ENCODE peak calls at places on chromosomes 6 and 20, in eight cellular contexts. One of them, this sample, is unnamed.
A peak's percentile ranks its signal among the peaks of the same experiment; 100 is the strongest.

GRCh38 chr6:83868639-83869038 is 9.2 kb downstream of the CYB5R4 start:
- DNase-seq in thoracic aorta: no peak
- DNase-seq in OCI-LY7: no peak
- DNase-seq in astrocyte of the spinal cord: peak; percentile 73
- DNase-seq in GM13976: no peak
- DNase-seq in NB4: no peak
- DNase-seq in prostate gland: no peak
- DNase-seq in MM.1S: no peak
- DNase-seq in this sample: no peak

GRCh38 chr20:745683-746301 is 22.5 kb downstream of the SLC52A3 start:
- DNase-seq in thoracic aorta: no peak
- DNase-seq in OCI-LY7: peak; percentile 36
- DNase-seq in astrocyte of the spinal cord: no peak
- DNase-seq in GM13976: no peak
- DNase-seq in NB4: no peak
- DNase-seq in prostate gland: no peak
- DNase-seq in MM.1S: peak; percentile 16
- DNase-seq in this sample: no peak

GRCh38 chr20:2734899-2735298 is 42.3 kb downstream of the EBF4 start:
- DNase-seq in thoracic aorta: no peak
- DNase-seq in OCI-LY7: no peak
- DNase-seq in astrocyte of the spinal cord: no peak
- DNase-seq in GM13976: no peak
- DNase-seq in NB4: no peak
- DNase-seq in prostate gland: no peak
- DNase-seq in MM.1S: no peak
- DNase-seq in this sample: no peak

GRCh38 chr6:1864496-1864895 is 254.8 kb downstream of the FOXC1 start:
- DNase-seq in thoracic aorta: no peak
- DNase-seq in OCI-LY7: no peak
- DNase-seq in astrocyte of the spinal cord: no peak
- DNase-seq in GM13976: no peak
- DNase-seq in NB4: no peak
- DNase-seq in prostate gland: no peak
- DNase-seq in MM.1S: no peak
- DNase-seq in this sample: no peak

GRCh38 chr6:27791182-27791939 is 120.8 kb downstream of the OR2B2 start:
- DNase-seq in thoracic aorta: no peak
- DNase-seq in OCI-LY7: peak; percentile 47
- DNase-seq in astrocyte of the spinal cord: peak; percentile 85
- DNase-seq in GM13976: peak; percentile 55
- DNase-seq in NB4: peak; percentile 84
- DNase-seq in prostate gland: no peak
- DNase-seq in MM.1S: no peak
- DNase-seq in this sample: peak; percentile 65

GRCh38 chr6:7243188-7243942 is 69.6 kb downstream of the SSR1 start:
- DNase-seq in thoracic aorta: no peak
- DNase-seq in OCI-LY7: peak; percentile 75
- DNase-seq in astrocyte of the spinal cord: peak; percentile 71
- DNase-seq in GM13976: peak; percentile 77
- DNase-seq in NB4: peak; percentile 84
- DNase-seq in prostate gland: no peak
- DNase-seq in MM.1S: peak; percentile 71
- DNase-seq in this sample: peak; percentile 81

GRCh38 chr6:17015551-17016381 is 86.1 kb upstream of the STMND1 start:
- DNase-seq in thoracic aorta: no peak
- DNase-seq in OCI-LY7: no peak
- DNase-seq in astrocyte of the spinal cord: no peak
- DNase-seq in GM13976: no peak
- DNase-seq in NB4: no peak
- DNase-seq in prostate gland: no peak
- DNase-seq in MM.1S: no peak
- DNase-seq in this sample: no peak

GRCh38 chr20:64228086-64228485 is 27.5 kb upstream of the PCMTD2 start:
- DNase-seq in thoracic aorta: no peak
- DNase-seq in OCI-LY7: no peak
- DNase-seq in astrocyte of the spinal cord: no peak
- DNase-seq in GM13976: no peak
- DNase-seq in NB4: no peak
- DNase-seq in prostate gland: no peak
- DNase-seq in MM.1S: no peak
- DNase-seq in this sample: no peak

GRCh38 chr6:48511382-48511781 is 400.4 kb upstream of the PTCHD4 start:
- DNase-seq in thoracic aorta: no peak
- DNase-seq in OCI-LY7: no peak
- DNase-seq in astrocyte of the spinal cord: no peak
- DNase-seq in GM13976: no peak
- DNase-seq in NB4: no peak
- DNase-seq in prostate gland: no peak
- DNase-seq in MM.1S: no peak
- DNase-seq in this sample: no peak

GRCh38 chr6:52643158-52643557 is 27.8 kb upstream of the TMEM14A start:
- DNase-seq in thoracic aorta: no peak
- DNase-seq in OCI-LY7: no peak
- DNase-seq in astrocyte of the spinal cord: no peak
- DNase-seq in GM13976: no peak
- DNase-seq in NB4: no peak
- DNase-seq in prostate gland: no peak
- DNase-seq in MM.1S: no peak
- DNase-seq in this sample: no peak

GRCh38 chr6:169805242-169805838 is 53.9 kb downstream of the ERMARD start:
- DNase-seq in thoracic aorta: no peak
- DNase-seq in OCI-LY7: no peak
- DNase-seq in astrocyte of the spinal cord: no peak
- DNase-seq in GM13976: no peak
- DNase-seq in NB4: peak; percentile 49
- DNase-seq in prostate gland: no peak
- DNase-seq in MM.1S: no peak
- DNase-seq in this sample: no peak

GRCh38 chr6:105932440-105932839 is 153.7 kb upstream of the PRDM1 start:
- DNase-seq in thoracic aorta: no peak
- DNase-seq in OCI-LY7: no peak
- DNase-seq in astrocyte of the spinal cord: no peak
- DNase-seq in GM13976: no peak
- DNase-seq in NB4: no peak
- DNase-seq in prostate gland: no peak
- DNase-seq in MM.1S: no peak
- DNase-seq in this sample: no peak

GRCh38 chr6:118893095-118893881 is 664 bp upstream of the ASF1A start:
- DNase-seq in thoracic aorta: no peak
- DNase-seq in OCI-LY7: peak; percentile 82
- DNase-seq in astrocyte of the spinal cord: peak; percentile 87
- DNase-seq in GM13976: peak; percentile 37
- DNase-seq in NB4: peak; percentile 76
- DNase-seq in prostate gland: peak; percentile 21
- DNase-seq in MM.1S: peak; percentile 64
- DNase-seq in this sample: peak; percentile 37

GRCh38 chr20:49045440-49046086 is 549 bp upstream of the CSE1L start:
- DNase-seq in thoracic aorta: no peak
- DNase-seq in OCI-LY7: peak; percentile 37
- DNase-seq in astrocyte of the spinal cord: no peak
- DNase-seq in GM13976: no peak
- DNase-seq in NB4: peak; percentile 21
- DNase-seq in prostate gland: peak; percentile 5
- DNase-seq in MM.1S: no peak
- DNase-seq in this sample: no peak

GRCh38 chr6:40355532-40355931 is 231.6 kb downstream of the LRFN2 start:
- DNase-seq in thoracic aorta: no peak
- DNase-seq in OCI-LY7: no peak
- DNase-seq in astrocyte of the spinal cord: no peak
- DNase-seq in GM13976: no peak
- DNase-seq in NB4: no peak
- DNase-seq in prostate gland: no peak
- DNase-seq in MM.1S: no peak
- DNase-seq in this sample: no peak

GRCh38 chr20:13464702-13465101 is 174.0 kb downstream of the TASP1 start:
- DNase-seq in thoracic aorta: no peak
- DNase-seq in OCI-LY7: no peak
- DNase-seq in astrocyte of the spinal cord: no peak
- DNase-seq in GM13976: no peak
- DNase-seq in NB4: no peak
- DNase-seq in prostate gland: no peak
- DNase-seq in MM.1S: no peak
- DNase-seq in this sample: no peak

GRCh38 chr6:57303931-57304681 is 13.3 kb upstream of the PRIM2 start:
- DNase-seq in thoracic aorta: no peak
- DNase-seq in OCI-LY7: no peak
- DNase-seq in astrocyte of the spinal cord: no peak
- DNase-seq in GM13976: no peak
- DNase-seq in NB4: no peak
- DNase-seq in prostate gland: no peak
- DNase-seq in MM.1S: no peak
- DNase-seq in this sample: no peak

GRCh38 chr6:89464295-89464694 is 31.3 kb downstream of the ANKRD6 start:
- DNase-seq in thoracic aorta: no peak
- DNase-seq in OCI-LY7: no peak
- DNase-seq in astrocyte of the spinal cord: no peak
- DNase-seq in GM13976: no peak
- DNase-seq in NB4: no peak
- DNase-seq in prostate gland: no peak
- DNase-seq in MM.1S: no peak
- DNase-seq in this sample: no peak

GRCh38 chr20:37992802-37993538 is 40.3 kb downstream of the TTI1 start:
- DNase-seq in thoracic aorta: no peak
- DNase-seq in OCI-LY7: peak; percentile 42
- DNase-seq in astrocyte of the spinal cord: peak; percentile 81
- DNase-seq in GM13976: peak; percentile 65
- DNase-seq in NB4: peak; percentile 89
- DNase-seq in prostate gland: peak; percentile 67
- DNase-seq in MM.1S: peak; percentile 49
- DNase-seq in this sample: peak; percentile 63

GRCh38 chr6:101226677-101227135 is 166.8 kb upstream of the GRIK2 start:
- DNase-seq in thoracic aorta: no peak
- DNase-seq in OCI-LY7: peak; percentile 23
- DNase-seq in astrocyte of the spinal cord: peak; percentile 1
- DNase-seq in GM13976: peak; percentile 3
- DNase-seq in NB4: peak; percentile 47
- DNase-seq in prostate gland: no peak
- DNase-seq in MM.1S: peak; percentile 29
- DNase-seq in this sample: peak; percentile 11

GRCh38 chr20:63611646-63612045 is 15.3 kb downstream of the GMEB2 start:
- DNase-seq in thoracic aorta: no peak
- DNase-seq in OCI-LY7: no peak
- DNase-seq in astrocyte of the spinal cord: no peak
- DNase-seq in GM13976: no peak
- DNase-seq in NB4: no peak
- DNase-seq in prostate gland: no peak
- DNase-seq in MM.1S: no peak
- DNase-seq in this sample: no peak

GRCh38 chr6:87538510-87539260 is 51.1 kb downstream of the RARS2 start:
- DNase-seq in thoracic aorta: no peak
- DNase-seq in OCI-LY7: no peak
- DNase-seq in astrocyte of the spinal cord: no peak
- DNase-seq in GM13976: no peak
- DNase-seq in NB4: no peak
- DNase-seq in prostate gland: no peak
- DNase-seq in MM.1S: no peak
- DNase-seq in this sample: no peak

GRCh38 chr6:87529221-87529620 is 56.4 kb downstream of the SLC35A1 start:
- DNase-seq in thoracic aorta: no peak
- DNase-seq in OCI-LY7: no peak
- DNase-seq in astrocyte of the spinal cord: no peak
- DNase-seq in GM13976: no peak
- DNase-seq in NB4: no peak
- DNase-seq in prostate gland: no peak
- DNase-seq in MM.1S: no peak
- DNase-seq in this sample: no peak

GRCh38 chr6:87539554-87539953 is 50.2 kb downstream of the RARS2 start:
- DNase-seq in thoracic aorta: no peak
- DNase-seq in OCI-LY7: no peak
- DNase-seq in astrocyte of the spinal cord: no peak
- DNase-seq in GM13976: no peak
- DNase-seq in NB4: no peak
- DNase-seq in prostate gland: no peak
- DNase-seq in MM.1S: no peak
- DNase-seq in this sample: no peak

GRCh38 chr6:87534377-87535047 is 55.3 kb downstream of the RARS2 start:
- DNase-seq in thoracic aorta: no peak
- DNase-seq in OCI-LY7: no peak
- DNase-seq in astrocyte of the spinal cord: no peak
- DNase-seq in GM13976: no peak
- DNase-seq in NB4: no peak
- DNase-seq in prostate gland: no peak
- DNase-seq in MM.1S: no peak
- DNase-seq in this sample: no peak
- TF ChIP-seq CTCF in thoracic aorta: no peak
- TF ChIP-seq CTCF in OCI-LY7: no peak
- TF ChIP-seq CTCF in astrocyte of the spinal cord: no peak
- TF ChIP-seq CTCF in GM13976: no peak
- TF ChIP-seq CTCF in NB4: no peak
- TF ChIP-seq CTCF in prostate gland: no peak
- TF ChIP-seq CTCF in MM.1S: no peak
- TF ChIP-seq CTCF in this sample: no peak

GRCh38 chr6:2917065-2917464 is 14.0 kb upstream of the SERPINB9 start:
- DNase-seq in thoracic aorta: no peak
- DNase-seq in OCI-LY7: no peak
- DNase-seq in astrocyte of the spinal cord: no peak
- DNase-seq in GM13976: no peak
- DNase-seq in NB4: no peak
- DNase-seq in prostate gland: no peak
- DNase-seq in MM.1S: no peak
- DNase-seq in this sample: no peak
- TF ChIP-seq CTCF in thoracic aorta: peak; percentile 18
- TF ChIP-seq CTCF in OCI-LY7: peak; percentile 29
- TF ChIP-seq CTCF in astrocyte of the spinal cord: no peak
- TF ChIP-seq CTCF in GM13976: no peak
- TF ChIP-seq CTCF in NB4: peak; percentile 19
- TF ChIP-seq CTCF in prostate gland: no peak
- TF ChIP-seq CTCF in MM.1S: no peak
- TF ChIP-seq CTCF in this sample: no peak

GRCh38 chr6:107179004-107179403 is 63.7 kb upstream of the BEND3 start:
- DNase-seq in thoracic aorta: no peak
- DNase-seq in OCI-LY7: peak; percentile 25
- DNase-seq in astrocyte of the spinal cord: no peak
- DNase-seq in GM13976: no peak
- DNase-seq in NB4: peak; percentile 60
- DNase-seq in prostate gland: peak; percentile 7
- DNase-seq in MM.1S: no peak
- DNase-seq in this sample: no peak
- TF ChIP-seq CTCF in thoracic aorta: no peak
- TF ChIP-seq CTCF in OCI-LY7: peak; percentile 65
- TF ChIP-seq CTCF in astrocyte of the spinal cord: no peak
- TF ChIP-seq CTCF in GM13976: no peak
- TF ChIP-seq CTCF in NB4: peak; percentile 40
- TF ChIP-seq CTCF in prostate gland: no peak
- TF ChIP-seq CTCF in MM.1S: peak; percentile 8
- TF ChIP-seq CTCF in this sample: no peak

GRCh38 chr6:139996253-139996834 is 621.9 kb upstream of the CITED2 start:
- DNase-seq in thoracic aorta: no peak
- DNase-seq in OCI-LY7: peak; percentile 5
- DNase-seq in astrocyte of the spinal cord: no peak
- DNase-seq in GM13976: no peak
- DNase-seq in NB4: peak; percentile 64
- DNase-seq in prostate gland: no peak
- DNase-seq in MM.1S: peak; percentile 83
- DNase-seq in this sample: peak; percentile 21
- TF ChIP-seq CTCF in thoracic aorta: no peak
- TF ChIP-seq CTCF in OCI-LY7: peak; percentile 30
- TF ChIP-seq CTCF in astrocyte of the spinal cord: no peak
- TF ChIP-seq CTCF in GM13976: peak; percentile 12
- TF ChIP-seq CTCF in NB4: no peak
- TF ChIP-seq CTCF in prostate gland: no peak
- TF ChIP-seq CTCF in MM.1S: peak; percentile 56
- TF ChIP-seq CTCF in this sample: peak; percentile 13